ENCODE peak calls at places on chromosomes 4 and X, in four cellular contexts. I is A549, K is body of pancreas, B is K562. U is an unnamed sample.
A peak's percentile ranks its signal among the peaks of the same experiment; 100 is the strongest.

GRCh38 chrX:39616098-39616729 is 481.5 kb downstream of the BCOR start:
- ATAC-seq in I (no peak), K (no peak), B (peak; percentile 26), U (peak; percentile 28)

GRCh38 chr4:164770051-164770724 is 16.3 kb downstream of the SMIM31 start:
- ATAC-seq in B (no peak), K (peak; percentile 38), I (no peak), U (no peak)

GRCh38 chr4:183403486-183403885 is 41.0 kb upstream of the CDKN2AIP start:
- ATAC-seq in B (no peak), K (no peak), I (no peak), U (no peak)

GRCh38 chr4:167956676-167957075 is 135.7 kb upstream of the ANXA10 start:
- ATAC-seq in K (no peak), I (no peak), B (no peak), U (no peak)

GRCh38 chr4:101076032-101076431 is 271.3 kb downstream of the PPP3CA start:
- ATAC-seq in B (no peak), K (no peak), I (no peak), U (no peak)

GRCh38 chrX:82748901-82749505 is 759.1 kb upstream of the POU3F4 start:
- ATAC-seq in K (no peak), I (no peak), B (no peak), U (no peak)

GRCh38 chr4:138162259-138162658 is 79.9 kb downstream of the SLC7A11 start:
- ATAC-seq in K (no peak), I (no peak), B (no peak), U (no peak)

GRCh38 chrX:70166601-70167590 is 10.4 kb upstream of the DGAT2L6 start:
- ATAC-seq in I (peak; percentile 44), B (peak; percentile 29), K (no peak), U (no peak)

GRCh38 chr4:140762202-140762601 is 6.0 kb upstream of the TBC1D9 start:
- ATAC-seq in I (no peak), B (no peak), K (no peak), U (no peak)

GRCh38 chr4:105455998-105456397 is 17.9 kb downstream of the PPA2 start:
- ATAC-seq in I (no peak), B (no peak), K (no peak), U (no peak)
- H3K4me1 ChIP-seq in I (no peaks in the 10 kb centered on the region), B (no peaks in the 10 kb centered on the region), K (peaks cover 14% of the 10 kb centered on the region), U (no peaks in the 10 kb centered on the region)

DNA sequence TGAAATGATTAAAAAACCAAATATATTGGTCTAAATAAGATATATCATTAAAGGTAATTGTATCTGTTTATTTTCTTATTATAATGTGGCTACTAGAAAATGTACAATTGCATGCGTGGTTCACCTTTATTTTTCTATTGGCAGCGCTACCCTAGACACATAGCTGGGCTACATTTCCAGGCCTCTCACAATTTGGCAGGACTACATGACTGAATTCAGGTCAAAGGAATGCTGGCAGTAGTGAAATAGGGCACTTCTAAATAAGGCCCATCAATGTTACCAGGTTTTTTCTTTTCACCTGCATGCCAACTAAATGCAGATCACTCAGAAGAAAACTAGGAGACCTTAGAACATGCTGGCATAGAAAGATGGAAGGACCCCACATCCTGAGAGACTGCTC is 1072.9 kb upstream of the SLIT2 start:
- ATAC-seq in K (no peak), I (no peak), B (no peak), U (no peak)
- TF ChIP-seq POLR2A in K (no peak), I (no peak), B (no peak), U (no peak)

DNA sequence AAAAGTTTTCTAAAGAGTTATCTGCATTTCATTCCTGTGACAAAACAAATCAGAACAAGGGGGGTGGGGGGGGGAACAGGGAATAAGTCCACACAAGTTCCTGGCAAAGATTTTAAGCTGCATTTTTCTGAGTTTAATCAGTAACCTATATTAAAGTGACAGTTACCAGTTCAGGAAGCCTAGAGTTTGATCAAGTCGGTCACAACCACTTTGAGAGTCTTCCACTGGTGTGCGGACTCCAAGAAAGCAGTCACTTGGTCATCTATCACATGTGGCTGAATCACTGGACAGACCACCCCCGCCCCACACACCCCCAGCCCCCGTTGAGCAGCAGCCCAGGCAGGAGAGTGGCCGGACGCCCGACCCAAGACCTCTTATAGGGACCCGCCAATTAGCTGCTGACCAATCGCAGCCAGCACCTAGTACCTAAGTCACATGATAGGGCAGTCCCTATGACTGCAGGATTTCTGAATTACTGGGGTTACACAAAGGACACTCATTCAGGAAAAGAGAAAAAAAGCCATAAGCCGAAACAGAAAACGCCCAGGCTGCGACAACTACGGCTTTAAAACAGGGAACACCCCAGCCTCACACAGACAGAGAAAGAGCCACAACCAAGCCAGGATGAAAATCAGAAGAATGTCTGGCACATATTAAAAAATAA is 569.4 kb upstream of the DIPK2B start:
- ATAC-seq in K (peak; percentile 87), I (peak; percentile 88), B (peak; percentile 92), U (peak; percentile 89)
- H3K4me1 ChIP-seq in K (peaks cover 14% of the 10 kb centered on the region), I (peaks cover 64% of the 10 kb centered on the region), B (no peaks in the 10 kb centered on the region), U (no peaks in the 10 kb centered on the region)

GRCh38 chrX:107716045-107716684 is 59.4 kb downstream of the TSC22D3 start:
- ATAC-seq in I (peak; percentile 52), B (no peak), K (no peak), U (no peak)
- TF ChIP-seq POLR2A in I (no peak), B (no peak), K (no peak), U (peak; percentile 43)

GRCh38 chr4:1213336-1213995 is 35.5 kb downstream of the CTBP1 start:
- ATAC-seq in K (no peak), B (no peak), I (no peak), U (no peak)
- H3K4me1 ChIP-seq in K (peaks cover 51% of the 10 kb centered on the region), B (peaks cover 50% of the 10 kb centered on the region), I (no peaks in the 10 kb centered on the region), U (peaks cover 80% of the 10 kb centered on the region)

GRCh38 chrX:23742693-23743622 is at the start of gene ACOT9:
- ATAC-seq in I (peak; percentile 98), B (peak; percentile 99), K (peak; percentile 98), U (peak; percentile 98)
- TF ChIP-seq POLR2A in I (peak; percentile 65), B (peak; percentile 76), K (peak; percentile 79), U (peak; percentile 83)

GRCh38 chr4:48262484-48262883 is 7.2 kb downstream of the TEC start:
- ATAC-seq in K (no peak), B (no peak), I (no peak), U (no peak)
- H3K4me1 ChIP-seq in K (no peaks in the 10 kb centered on the region), B (peaks cover 9% of the 10 kb centered on the region), I (no peaks in the 10 kb centered on the region), U (no peaks in the 10 kb centered on the region)

GRCh38 chr4:53365121-53365485 is 758 bp downstream of the SCFD2 start:
- ATAC-seq in B (peak; percentile 68), K (no peak), I (peak; percentile 62), U (no peak)

GRCh38 chr4:53362093-53362492 is 3.8 kb downstream of the SCFD2 start:
- ATAC-seq in K (no peak), B (no peak), I (no peak), U (no peak)

GRCh38 chr4:53366301-53366716 is 448 bp upstream of the SCFD2 start:
- ATAC-seq in K (no peak), I (no peak), B (no peak), U (no peak)

GRCh38 chr4:53364624-53365023 is 1.2 kb downstream of the SCFD2 start:
- ATAC-seq in B (no peak), K (no peak), I (no peak), U (no peak)

GRCh38 chr4:53365486-53366300 is at the start of gene SCFD2:
- ATAC-seq in B (peak; percentile 90), I (peak; percentile 100), K (peak; percentile 100), U (peak; percentile 100)
- TF ChIP-seq POLR2A in B (peak; percentile 73), I (peak; percentile 48), K (peak; percentile 43), U (peak; percentile 12)